ENCODE peak calls at places on chromosome 20, in four cellular contexts. T, X, W and E are unnamed samples.
A peak's percentile ranks its signal among the peaks of the same experiment; 100 is the strongest.

GRCh38 chr20:62489186-62489939 is 13.6 kb upstream of the GATA5 start:
- DNase-seq in T (peak; percentile 53), X (peak; percentile 36), W (no peak), E (no peak)

GRCh38 chr20:3658019-3658707 is 5.0 kb downstream of the GFRA4 start:
- DNase-seq in T (no peak), X (no peak), W (no peak), E (no peak)

GRCh38 chr20:2729251-2729713 is 36.7 kb downstream of the EBF4 start:
- DNase-seq in T (peak; percentile 14), X (no peak), W (no peak), E (no peak)

GRCh38 chr20:3924304-3925112 is 35.3 kb downstream of the PANK2 start:
- DNase-seq in T (no peak), X (no peak), W (no peak), E (no peak)

GRCh38 chr20:1588166-1588868 is 30.8 kb upstream of the SIRPD start:
- DNase-seq in T (no peak), X (no peak), W (no peak), E (no peak)

GRCh38 chr20:18042211-18042610 is 15.5 kb downstream of the OVOL2 start:
- DNase-seq in T (no peak), X (no peak), W (no peak), E (no peak)

GRCh38 chr20:63099426-63100267 is 92.9 kb upstream of the BHLHE23 start:
- DNase-seq in T (no peak), X (peak; percentile 20), W (no peak), E (no peak)

GRCh38 chr20:19817017-19817416 is 59.0 kb downstream of the RIN2 start:
- DNase-seq in T (no peak), X (peak; percentile 88), W (no peak), E (peak; percentile 98)

GRCh38 chr20:32007787-32008616 is 2.2 kb upstream of the CCM2L start:
- DNase-seq in T (no peak), X (no peak), W (no peak), E (no peak)

GRCh38 chr20:63394069-63394468 is 32.9 kb upstream of the CHRNA4 start:
- DNase-seq in T (no peak), X (no peak), W (no peak), E (no peak)

GRCh38 chr20:61246269-61246668 is 5.8 kb upstream of the CDH4 start:
- DNase-seq in T (no peak), X (no peak), W (no peak), E (no peak)

GRCh38 chr20:42641886-42642285 is 547.8 kb downstream of the PTPRT start:
- DNase-seq in T (no peak), X (no peak), W (no peak), E (no peak)

GRCh38 chr20:47133809-47134456 is 222.6 kb downstream of the ZMYND8 start:
- DNase-seq in T (no peak), X (peak; percentile 59), W (no peak), E (peak; percentile 79)

GRCh38 chr20:48325656-48326433 is 502.0 kb downstream of the PREX1 start:
- DNase-seq in T (no peak), X (no peak), W (no peak), E (no peak)

GRCh38 chr20:58141971-58142842 is 86.2 kb downstream of the ANKRD60 start:
- DNase-seq in T (no peak), X (no peak), W (no peak), E (no peak)

GRCh38 chr20:40769677-40770285 is 80.7 kb upstream of the MAFB start:
- DNase-seq in T (no peak), X (no peak), W (no peak), E (no peak)

GRCh38 chr20:43913291-43914025 is 1.2 kb upstream of the TOX2 start:
- DNase-seq in T (no peak), X (no peak), W (no peak), E (no peak)

GRCh38 chr20:44642203-44643153 is 9.0 kb downstream of the ADA start:
- DNase-seq in T (peak; percentile 49), X (peak; percentile 85), W (peak; percentile 77), E (peak; percentile 82)

GRCh38 chr20:57993738-57994431 is 234.6 kb downstream of the ANKRD60 start:
- DNase-seq in T (no peak), X (no peak), W (no peak), E (no peak)

GRCh38 chr20:48139262-48140041 is 354.2 kb upstream of the SULF2 start:
- DNase-seq in T (peak; percentile 28), X (no peak), W (no peak), E (no peak)

GRCh38 chr20:31497838-31498540 is 16.3 kb upstream of the HM13 start:
- DNase-seq in T (peak; percentile 38), X (no peak), W (no peak), E (peak; percentile 49)

GRCh38 chr20:4729265-4729664 is 7.6 kb downstream of the PRND start:
- DNase-seq in T (no peak), X (no peak), W (no peak), E (no peak)

GRCh38 chr20:54320148-54320607 is 112.3 kb downstream of the PFDN4 start:
- DNase-seq in T (no peak), X (peak; percentile 17), W (no peak), E (peak; percentile 24)

GRCh38 chr20:40160151-40160550 is 528.9 kb downstream of the MAFB start:
- DNase-seq in T (peak; percentile 49), X (peak; percentile 55), W (peak; percentile 7), E (peak; percentile 23)

GRCh38 chr20:12554416-12554815 is 454.4 kb upstream of the SPTLC3 start:
- DNase-seq in T (no peak), X (no peak), W (no peak), E (no peak)

GRCh38 chr20:48131581-48131980 is 346.3 kb upstream of the SULF2 start:
- DNase-seq in T (no peak), X (no peak), W (no peak), E (no peak)

GRCh38 chr20:36830791-36831691 is 44.9 kb upstream of the TLDC2 start:
- DNase-seq in T (no peak), X (no peak), W (no peak), E (peak; percentile 23)

GRCh38 chr20:50130346-50130703 is 17.4 kb upstream of the UBE2V1 start:
- DNase-seq in T (no peak), X (no peak), W (no peak), E (peak; percentile 33)

DNA sequence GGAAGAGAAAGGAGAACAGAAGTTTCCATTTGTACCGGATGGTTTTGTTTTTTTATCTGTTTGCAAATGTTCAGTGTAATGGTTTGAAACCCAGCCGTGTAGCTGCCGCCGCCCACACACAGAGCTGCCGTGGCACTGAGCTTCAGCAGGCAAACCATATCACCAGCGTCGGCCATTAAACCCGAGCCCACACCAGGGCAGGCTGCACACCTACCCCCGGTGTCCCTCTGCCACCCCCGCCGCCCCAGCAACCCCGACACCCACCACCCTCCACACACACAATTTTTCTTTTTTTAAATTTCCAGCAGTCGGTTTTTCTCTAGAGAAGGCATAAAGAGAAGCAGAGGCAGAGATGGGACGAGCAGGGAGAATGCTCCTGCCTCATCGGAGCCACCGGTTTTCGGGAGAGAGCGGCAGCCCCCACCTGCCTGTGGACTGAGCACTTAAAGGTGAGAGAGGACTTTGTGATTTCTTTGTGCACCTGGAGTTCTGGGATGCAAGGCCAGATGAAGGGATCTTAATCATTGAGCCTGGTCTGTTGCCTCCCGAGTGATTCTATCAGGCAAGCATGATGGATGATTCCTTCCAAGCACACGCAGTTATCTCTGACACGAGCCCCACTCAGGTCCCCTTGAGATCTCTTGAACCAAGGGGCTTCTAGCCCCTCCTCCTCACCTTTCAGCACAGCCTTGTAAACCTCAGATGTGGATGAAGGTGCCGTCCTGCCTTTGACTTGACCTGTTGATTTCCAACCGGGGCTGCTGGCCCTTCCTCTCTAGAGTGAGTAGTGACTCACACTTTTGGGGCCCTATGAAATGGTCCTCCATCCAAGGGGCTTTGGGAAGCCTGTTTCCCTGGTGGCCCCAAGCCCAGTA is 17.5 kb upstream of the ZNF831 start:
- DNase-seq in T (no peak), X (no peak), W (no peak), E (no peak)
- TF ChIP-seq ELK1 in T (no peak), X (no peak), W (no peak), E (no peak)

DNA sequence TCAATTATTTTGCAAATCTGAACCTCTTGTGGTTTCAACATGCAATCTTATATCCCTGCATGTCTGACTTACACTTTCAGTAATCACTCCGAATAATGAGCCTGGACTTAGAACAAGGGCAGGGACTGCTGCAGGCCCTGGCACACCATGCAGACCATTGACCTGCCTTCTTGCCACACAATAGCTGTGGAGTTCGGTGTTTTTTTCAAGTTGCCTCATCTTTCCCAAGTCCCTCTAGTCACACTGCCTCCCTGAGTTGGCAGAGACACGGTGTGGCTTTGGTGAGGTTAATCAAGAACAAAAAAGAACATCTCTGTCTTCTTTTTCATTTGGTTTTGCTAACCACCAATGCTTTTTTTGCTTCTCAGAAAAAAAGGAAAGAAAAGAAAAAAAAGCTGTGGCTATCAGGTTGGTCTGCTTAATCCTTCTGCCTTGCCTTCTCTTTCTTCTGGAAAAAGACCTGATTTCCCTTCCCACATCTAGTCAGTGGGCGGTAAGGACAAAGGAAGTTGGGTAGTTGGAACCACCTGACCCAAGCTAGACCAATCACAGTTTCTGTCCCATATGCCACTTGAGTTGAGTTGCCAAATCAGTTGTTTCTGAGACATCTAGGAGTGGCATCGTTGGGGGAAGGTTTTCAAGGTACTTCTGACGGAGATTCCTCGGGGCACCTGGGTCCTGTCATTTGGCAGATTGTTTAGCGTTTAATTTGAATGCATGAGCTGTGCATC is 55.9 kb upstream of the TASP1 start:
- DNase-seq in T (no peak), X (no peak), W (no peak), E (no peak)
- TF ChIP-seq ELK1 in T (no peak), X (no peak), W (no peak), E (no peak)

DNA sequence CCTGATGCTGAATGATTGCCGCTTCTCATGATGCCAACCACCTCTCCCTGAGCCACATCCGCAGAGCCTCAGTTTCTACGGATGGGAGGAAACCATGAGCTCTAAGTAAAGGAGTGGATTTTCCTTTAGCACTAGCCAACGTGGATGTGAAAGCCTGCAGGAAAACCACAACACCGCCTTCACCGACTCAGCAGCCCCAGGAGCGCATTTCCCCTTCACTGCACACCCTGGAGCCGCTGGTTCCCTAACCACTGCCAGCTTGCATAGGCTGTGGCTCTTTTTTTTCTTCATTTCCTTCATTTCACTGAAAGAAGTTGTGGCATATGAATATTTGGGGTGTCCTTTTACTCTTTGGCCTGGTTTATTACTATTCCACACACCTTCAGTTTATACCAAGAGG is 50.5 kb upstream of the SSTR4 start:
- DNase-seq in T (no peak), X (no peak), W (no peak), E (no peak)
- TF ChIP-seq ELK1 in T (no peak), X (no peak), W (no peak), E (no peak)

DNA sequence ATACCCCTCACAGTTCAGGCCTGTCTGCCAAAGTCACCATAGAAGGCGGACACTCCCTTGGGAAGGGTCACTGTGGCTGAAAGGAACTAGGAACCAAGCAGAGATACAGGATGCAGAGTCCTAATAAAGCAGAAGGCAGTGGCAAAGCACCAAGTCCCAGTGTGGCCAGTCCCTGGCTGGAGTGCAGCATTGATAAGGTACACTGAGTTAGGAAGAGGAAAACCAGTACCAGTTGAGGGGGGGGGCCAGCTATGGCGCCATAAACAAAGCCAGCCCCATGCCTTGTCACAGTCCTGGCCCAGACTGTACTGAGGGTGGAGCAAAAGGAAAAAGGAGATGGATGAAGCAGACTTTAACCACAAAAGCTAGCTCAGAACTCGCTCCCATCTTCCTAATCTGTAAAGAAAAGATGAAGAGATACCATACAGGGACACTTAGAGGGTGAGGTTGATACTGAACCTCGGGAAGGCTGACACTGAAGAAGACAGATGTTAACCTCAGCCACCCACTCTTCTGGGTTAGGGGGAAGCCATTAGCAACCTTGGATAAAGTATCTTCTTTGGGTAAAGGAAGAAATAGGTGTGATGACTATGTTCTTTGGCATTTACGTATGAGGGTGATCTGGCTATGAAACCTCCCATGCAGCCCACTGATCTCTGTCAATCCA is 7.8 kb downstream of the ABHD12 start:
- DNase-seq in T (no peak), X (no peak), W (no peak), E (no peak)
- TF ChIP-seq ELK1 in T (no peak), X (no peak), W (no peak), E (no peak)

GRCh38 chr20:35273449-35274171 is 4.3 kb downstream of the MMP24OS start:
- DNase-seq in T (no peak), X (no peak), W (no peak), E (no peak)
- TF ChIP-seq ELK1 in T (no peak), X (no peak), W (no peak), E (no peak)